ENCODE peak calls at places on chromosome 13, in seven cellular contexts. X is naive thymus-derived CD8-positive, alpha-beta T cell; Y is activated CD4-positive, alpha-beta T cell treated with anti-CD3 and anti-CD28 coated beads, Interleukin-2, amount 50 U/mL, for 48 hours; G is anterior cingulate cortex; V is thoracic aorta; Z is NCI-H187; K is cardiac muscle cell. I is an unnamed sample.

GRCh38 chr13:39676315-39676876 is 20.9 kb downstream of the COG6 start:
- DNase-seq in Z (no peak), X (peak), Y (no peak), V (no peak), G (no peak), K (peak), I (no peak)

GRCh38 chr13:38804536-38804935 is 117.7 kb downstream of the FREM2 start:
- DNase-seq in V (no peak), Y (no peak), K (no peak), X (no peak), Z (no peak), G (no peak), I (no peak)

GRCh38 chr13:48828962-48829405 is 146.7 kb upstream of the FNDC3A start:
- DNase-seq in G (no peak), Z (peak), V (no peak), X (no peak), Y (no peak), K (no peak), I (no peak)

GRCh38 chr13:106986033-106986484 is 418.1 kb upstream of the ARGLU1 start:
- DNase-seq in G (no peak), K (peak), Z (no peak), Y (no peak), X (no peak), V (no peak), I (no peak)

GRCh38 chr13:109989155-109989554 is 202.8 kb upstream of the IRS2 start:
- DNase-seq in K (no peak), V (no peak), Y (no peak), Z (no peak), G (no peak), X (no peak), I (no peak)

GRCh38 chr13:74871671-74872070 is 610.3 kb downstream of the TBC1D4 start:
- DNase-seq in X (no peak), Z (no peak), G (no peak), Y (no peak), V (no peak), K (no peak), I (no peak)

GRCh38 chr13:71018544-71018943 is 848.5 kb downstream of the DACH1 start:
- DNase-seq in K (no peak), Y (no peak), G (no peak), V (no peak), X (no peak), Z (no peak), I (no peak)

GRCh38 chr13:90331974-90332373 is 1015.5 kb upstream of the MIR17HG start:
- DNase-seq in K (no peak), X (no peak), G (no peak), V (no peak), Z (no peak), Y (no peak), I (no peak)

GRCh38 chr13:26051231-26052135 is at the start of gene SHISA2:
- DNase-seq in G (peak), K (peak), Y (peak), Z (no peak), V (no peak), X (peak), I (peak)

I was measured in activated T-helper 9 cell treated with anti-CD3 and anti-CD28 coated beads, Interleukin-2, amount 50 U/mL, for 16 hours.